ENCODE peak calls at places on chromosomes 11 and 22, in five cellular contexts. D is GM10248; W is germinal center; R is naive thymus-derived CD8-positive, alpha-beta T cell; E is B cell. A is an unnamed sample.
A peak's percentile ranks its signal among the peaks of the same experiment; 100 is the strongest.

GRCh38 chr11:135073444-135073843 is 661.4 kb upstream of the B3GAT1 start:
- DNase-seq in D (no peak), W (no peak), R (no peak), E (no peak), A (no peak)

GRCh38 chr11:118623291-118623655 is 15.9 kb downstream of the PHLDB1 start:
- DNase-seq in D (no peak), W (no peak), R (no peak), E (no peak), A (no peak)

GRCh38 chr11:33329705-33330329 is 72.6 kb downstream of the HIPK3 start:
- DNase-seq in D (peak; percentile 43), W (peak; percentile 31), R (peak; percentile 44), E (peak; percentile 15), A (peak; percentile 65)

GRCh38 chr11:80960331-80961095 is 1519.7 kb upstream of the TENM4 start:
- DNase-seq in D (no peak), W (no peak), R (no peak), E (no peak), A (no peak)

GRCh38 chr11:44539971-44540370 is 25.5 kb upstream of the CD82 start:
- DNase-seq in D (no peak), W (no peak), R (no peak), E (no peak), A (no peak)

GRCh38 chr11:36288442-36289225 is 590 bp downstream of the COMMD9 start:
- DNase-seq in D (no peak), W (no peak), R (no peak), E (no peak), A (no peak)

GRCh38 chr11:17478064-17478463 is 1.4 kb upstream of the ABCC8 start:
- DNase-seq in D (no peak), W (no peak), R (no peak), E (no peak), A (no peak)

GRCh38 chr11:2270322-2271076 is at the start of gene ASCL2:
- DNase-seq in D (no peak), W (no peak), R (no peak), E (peak; percentile 42), A (no peak)

GRCh38 chr22:45968003-45968650 is 8.8 kb downstream of the WNT7B start:
- DNase-seq in D (no peak), W (no peak), R (no peak), E (no peak), A (no peak)

A was measured in MM.1S.